ENCODE peak calls at places on chromosomes 4 and X, in five cellular contexts. G is suprapubic skin, U is epithelial cell of proximal tubule, W is WERI-Rb-1, T is A549. Y is an unnamed sample.

GRCh38 chrX:97267916-97268680 is 384.4 kb downstream of the RPA4 start:
- DNase-seq in G (no peak), U (no peak), W (no peak), T (no peak), Y (no peak)

GRCh38 chrX:48971325-48972213 is at the start of gene KCND1:
- DNase-seq in G (no peak), U (no peak), W (peak; percentile 27), T (no peak), Y (peak; percentile 41)

GRCh38 chr4:2082118-2082517 is 23.0 kb downstream of the NAT8L start:
- DNase-seq in G (peak; percentile 52), U (no peak), W (peak; percentile 4), T (no peak), Y (no peak)

GRCh38 chr4:110359076-110359475 is 116.9 kb upstream of the ENPEP start:
- DNase-seq in G (no peak), U (no peak), W (no peak), T (no peak), Y (no peak)

GRCh38 chrX:134010690-134011089 is 25.3 kb upstream of the GPC3 start:
- DNase-seq in G (no peak), U (no peak), W (no peak), T (no peak), Y (no peak)

GRCh38 chrX:39331062-39331704 is 529.9 kb downstream of the MID1IP1 start:
- DNase-seq in G (no peak), U (no peak), W (no peak), T (no peak), Y (no peak)

GRCh38 chrX:21982311-21982710 is 41.8 kb downstream of the SMS start:
- DNase-seq in G (no peak), U (no peak), W (no peak), T (no peak), Y (no peak)

GRCh38 chr4:76897522-76898384 is at the start of gene SOWAHB:
- DNase-seq in G (peak; percentile 79), U (no peak), W (peak; percentile 33), T (peak; percentile 10), Y (peak; percentile 45)

GRCh38 chr4:31557444-31557843 is 837.3 kb downstream of the PCDH7 start:
- DNase-seq in G (no peak), U (no peak), W (no peak), T (no peak), Y (no peak)

GRCh38 chr4:146495277-146495676 is 26.5 kb downstream of the SLC10A7 start:
- DNase-seq in G (no peak), U (no peak), W (no peak), T (no peak), Y (no peak)

GRCh38 chr4:113684534-113685091 is 76.9 kb downstream of the CAMK2D start:
- DNase-seq in G (no peak), U (no peak), W (peak; percentile 50), T (peak; percentile 12), Y (peak; percentile 21)

GRCh38 chrX:31717474-31717873 is 645.6 kb upstream of the FTHL17 start:
- DNase-seq in G (no peak), U (no peak), W (no peak), T (no peak), Y (no peak)

GRCh38 chrX:25202827-25203226 is 187.1 kb upstream of the ARX start:
- DNase-seq in G (no peak), U (no peak), W (no peak), T (no peak), Y (no peak)
- H3K4me3 ChIP-seq in G (no peak overlapping the region), U (no peak overlapping the region), W (no peak overlapping the region), T (no peak overlapping the region), Y (no peak overlapping the region)

DNA sequence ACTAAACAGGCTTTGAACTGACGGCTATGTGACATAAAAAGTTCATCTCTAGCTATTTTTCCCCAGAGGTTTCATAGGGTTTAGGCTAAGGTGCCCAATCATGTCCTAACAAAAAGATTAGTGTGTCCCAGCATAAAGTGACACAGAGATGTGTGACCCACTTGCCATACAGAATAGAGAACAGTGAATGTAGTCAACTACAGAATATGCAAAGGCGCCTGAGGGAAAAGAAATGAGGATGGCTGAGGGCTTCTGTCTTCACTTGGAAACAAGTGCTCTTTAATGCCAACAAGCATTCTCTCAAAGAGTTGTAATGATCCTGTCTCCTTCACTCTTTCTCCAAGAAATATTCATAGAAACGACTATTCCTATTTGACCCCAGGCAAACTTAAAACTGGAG is 27.1 kb downstream of the COL25A1 start:
- DNase-seq in G (no peak), U (no peak), W (no peak), T (no peak), Y (no peak)
- H3K4me3 ChIP-seq in G (no peak overlapping the region), U (no peak overlapping the region), W (no peak overlapping the region), T (no peak overlapping the region), Y (no peak overlapping the region)

GRCh38 chr4:79852305-79852730 is 220.7 kb downstream of the ANTXR2 start:
- DNase-seq in G (no peak), U (no peak), W (no peak), T (no peak), Y (no peak)
- H3K4me3 ChIP-seq in G (no peak overlapping the region), U (no peak overlapping the region), W (no peak overlapping the region), T (no peak overlapping the region), Y (no peak overlapping the region)

DNA sequence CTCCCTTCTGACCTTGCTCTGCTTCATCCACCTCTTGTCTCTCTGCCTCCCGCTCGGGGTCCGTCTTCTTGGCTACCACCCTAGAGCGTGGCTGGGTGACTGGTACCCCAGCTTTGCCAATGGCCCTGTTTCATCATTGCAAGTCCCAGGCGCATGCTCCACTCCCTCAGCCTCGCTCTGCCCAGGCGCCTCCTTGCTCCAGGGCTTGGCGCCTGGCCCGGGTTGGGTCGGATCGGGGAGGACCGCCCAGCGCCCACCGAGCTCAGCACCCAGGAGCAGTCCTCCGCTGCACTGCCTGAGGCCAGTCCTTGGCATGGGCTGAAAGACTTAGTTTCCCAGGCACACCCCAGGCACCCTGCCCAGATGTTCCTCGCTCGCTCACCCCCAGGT is 577 bp downstream of the BGN start:
- DNase-seq in G (no peak), U (no peak), W (no peak), T (no peak), Y (no peak)
- H3K4me3 ChIP-seq in G (peak overlapping the region; percentile 36), U (no peak overlapping the region), W (no peak overlapping the region), T (no peak overlapping the region), Y (no peak overlapping the region)

GRCh38 chr4:25233194-25233593 is 639 bp upstream of the PI4K2B start:
- DNase-seq in G (no peak), U (no peak), W (no peak), T (no peak), Y (no peak)
- H3K4me3 ChIP-seq in G (peak overlapping the region; percentile 67), U (peak overlapping the region; percentile 93), W (peak overlapping the region; percentile 49), T (peak overlapping the region; percentile 98), Y (peak overlapping the region; percentile 79)

DNA sequence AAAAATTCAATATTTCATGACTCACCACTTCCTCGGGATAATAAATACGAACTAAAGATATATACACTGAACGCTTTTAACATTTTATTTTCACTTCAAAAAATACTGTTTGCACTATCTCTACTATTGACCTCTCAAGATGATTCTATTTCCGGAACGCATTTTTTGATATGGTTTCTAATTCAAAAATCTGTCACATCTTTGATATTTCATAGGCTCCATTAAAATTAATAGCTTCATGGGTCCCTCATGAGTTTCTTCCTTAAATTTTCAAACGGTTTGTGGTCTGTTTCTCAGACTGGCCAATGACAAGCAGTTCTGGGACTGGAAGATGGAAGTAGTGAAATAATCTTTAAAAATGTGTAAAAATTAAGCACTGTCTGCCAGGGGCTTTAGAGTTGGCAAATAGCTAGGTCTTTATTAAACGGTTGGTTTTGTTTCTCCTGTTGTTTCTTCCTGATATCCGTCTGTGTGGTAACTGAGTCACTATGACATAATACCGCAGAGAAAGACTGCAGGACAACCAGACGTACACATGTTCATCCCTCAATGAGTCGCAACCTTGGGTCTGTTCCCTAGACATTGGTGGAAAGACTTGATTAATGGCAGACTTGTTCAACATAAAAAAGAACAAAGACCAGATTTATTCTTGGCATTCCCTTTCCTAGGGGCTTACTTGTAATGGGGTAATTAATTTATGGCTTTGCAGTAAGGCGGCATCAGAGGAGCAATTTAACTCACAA is 133.8 kb downstream of the PALLD start:
- DNase-seq in G (no peak), U (no peak), W (no peak), T (peak; percentile 45), Y (peak; percentile 43)
- H3K4me3 ChIP-seq in G (peak overlapping the region; percentile 56), U (peak overlapping the region; percentile 60), W (peak overlapping the region; percentile 97), T (peak overlapping the region; percentile 58), Y (peak overlapping the region; percentile 45)

GRCh38 chrX:138872537-138872936 is 161.0 kb upstream of the FGF13 start:
- DNase-seq in G (no peak), U (no peak), W (no peak), T (no peak), Y (no peak)
- H3K4me3 ChIP-seq in G (no peak overlapping the region), U (no peak overlapping the region), W (no peak overlapping the region), T (no peak overlapping the region), Y (no peak overlapping the region)